ENCODE peak calls at places on chromosomes 6 and 20, in six cellular contexts. A is GM23248, G is neuronal stem cell, Q is neural progenitor cell, M is hepatocyte, R is IMR-90. I is an unnamed sample. For H3K4me1, the result is how much of the 10 kb centered on the place peaks cover.

GRCh38 chr6:159044899-159045727 is at the start of gene TAGAP:
- DNase-seq in A (peak), G (no peak), Q (no peak), M (peak), R (peak), I (no peak)

GRCh38 chr6:120355822-120356221 is 978.5 kb downstream of the TBC1D32 start:
- DNase-seq in A (peak), G (no peak), Q (no peak), M (no peak), R (no peak), I (no peak)

GRCh38 chr6:12709116-12709515 is 7.5 kb upstream of the PHACTR1 start:
- DNase-seq in A (peak), G (no peak), Q (no peak), M (no peak), R (no peak), I (no peak)

GRCh38 chr6:56046576-56046975 is 171.2 kb upstream of the BMP5 start:
- DNase-seq in A (peak), G (no peak), Q (no peak), M (no peak), R (peak), I (no peak)

GRCh38 chr6:32807020-32807580 is 9.7 kb downstream of the HLA-DOB start:
- DNase-seq in A (no peak), G (no peak), Q (peak), M (no peak), R (no peak), I (no peak)

GRCh38 chr6:39886871-39887270 is 47.4 kb downstream of the MOCS1 start:
- DNase-seq in A (no peak), G (no peak), Q (no peak), M (no peak), R (no peak), I (no peak)

GRCh38 chr20:56843817-56844216 is 214.7 kb downstream of the TFAP2C start:
- DNase-seq in A (peak), G (no peak), Q (no peak), M (peak), R (no peak), I (no peak)

GRCh38 chr6:84362180-84362821 is 134.9 kb upstream of the CEP162 start:
- DNase-seq in A (no peak), G (no peak), Q (no peak), M (no peak), R (no peak), I (no peak)

GRCh38 chr6:6751615-6752014 is 163.1 kb downstream of the LY86 start:
- DNase-seq in A (peak), G (no peak), Q (no peak), M (peak), R (no peak), I (peak)

GRCh38 chr6:19834858-19835257 is 2.3 kb upstream of the ID4 start:
- DNase-seq in A (no peak), G (no peak), Q (no peak), M (no peak), R (no peak), I (no peak)

GRCh38 chr20:63538204-63539091 is 1.3 kb upstream of the PTK6 start:
- DNase-seq in A (no peak), G (no peak), Q (no peak), M (peak), R (peak), I (no peak)

GRCh38 chr6:21752054-21752811 is 158.7 kb downstream of the SOX4 start:
- DNase-seq in A (peak), G (no peak), Q (no peak), M (no peak), R (no peak), I (no peak)

DNA sequence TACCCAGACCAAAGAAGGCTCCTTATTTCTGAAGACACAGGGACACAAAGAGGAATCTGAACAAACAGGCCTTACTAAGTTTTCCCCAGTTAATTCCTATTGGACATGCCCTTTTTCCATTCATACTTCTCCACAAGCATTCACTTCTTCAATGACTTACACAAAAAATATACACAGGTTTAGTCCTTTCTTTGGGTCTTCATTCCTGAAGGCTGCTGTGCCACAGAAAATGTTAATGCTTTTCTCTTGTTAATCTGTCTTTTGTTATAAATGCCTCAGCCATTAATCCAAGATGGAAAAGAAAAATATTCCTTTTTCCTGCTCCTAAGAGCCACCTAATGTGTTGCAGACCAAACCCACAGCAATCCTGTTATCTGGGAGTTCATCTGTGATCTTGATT is 71.2 kb downstream of the QRSL1 start:
- DNase-seq in A (no peak), G (no peak), Q (no peak), M (no peak), R (no peak), I (no peak)
- H3K4me1 ChIP-seq in A (under half), G (under half), Q (under half), M (under half), R (under half), I (under half)

GRCh38 chr6:73293331-73293730 is 30.3 kb upstream of the KHDC1 start:
- DNase-seq in A (no peak), G (no peak), Q (no peak), M (no peak), R (no peak), I (no peak)
- H2AFZ ChIP-seq in A (no peak), G (no peak), Q (no peak), M (no peak), R (no peak), I (no peak)

GRCh38 chr20:38123021-38123587 is 42.0 kb downstream of the TGM2 start:
- DNase-seq in A (peak), G (no peak), Q (peak), M (peak), R (peak), I (no peak)
- H3K4me1 ChIP-seq in A (under half), G (under half), Q (under half), M (under half), R (under half), I (under half)

DNA sequence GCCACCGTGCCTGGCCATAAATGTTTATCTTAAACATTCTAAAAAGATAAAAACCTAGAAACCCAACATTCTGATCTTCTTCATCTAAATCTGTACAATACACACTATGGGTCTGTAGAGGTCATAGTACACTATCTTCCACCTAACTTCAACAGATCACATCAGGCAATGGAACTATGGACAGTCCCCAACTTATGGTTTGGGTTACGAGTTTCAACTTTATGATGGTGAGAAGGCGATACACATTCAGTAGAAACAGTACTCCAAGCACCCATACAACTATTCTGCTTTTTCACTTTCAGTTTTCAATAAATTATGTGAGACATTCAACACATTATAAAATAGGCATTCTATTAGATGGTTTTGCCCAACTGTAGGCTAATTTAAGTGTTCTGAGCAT is 23.1 kb downstream of the FKBP5 start:
- DNase-seq in A (no peak), G (no peak), Q (no peak), M (no peak), R (no peak), I (no peak)
- H2AFZ ChIP-seq in A (no peak), G (no peak), Q (no peak), M (no peak), R (no peak), I (peak)

DNA sequence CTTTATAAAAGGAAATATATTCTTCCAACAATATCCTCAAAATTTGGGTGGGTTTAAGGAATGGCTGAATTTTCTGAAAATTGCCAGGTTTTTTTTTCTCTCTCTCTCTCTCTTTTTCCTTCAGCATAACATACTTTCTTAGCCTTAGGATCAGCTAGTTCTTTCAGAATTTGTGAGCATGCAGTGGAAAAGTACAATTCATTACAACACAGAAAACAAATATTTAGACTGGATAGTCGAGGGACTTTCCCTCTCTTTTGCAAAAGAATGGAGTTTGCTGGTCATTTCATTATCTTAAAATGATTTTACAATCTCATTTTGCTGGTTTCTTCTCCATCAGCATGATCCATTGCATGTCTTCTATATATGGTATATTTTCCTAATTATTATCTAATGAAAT is 161.4 kb upstream of the SUPT3H start:
- DNase-seq in A (no peak), G (no peak), Q (no peak), M (no peak), R (no peak), I (no peak)
- H3K4me1 ChIP-seq in A (under half), G (under half), Q (under half), M (under half), R (under half), I (under half)

GRCh38 chr6:79713701-79714322 is 82.7 kb downstream of the SH3BGRL2 start:
- DNase-seq in A (peak), G (peak), Q (peak), M (peak), R (peak), I (no peak)

GRCh38 chr6:79718509-79719247 is 87.5 kb downstream of the SH3BGRL2 start:
- DNase-seq in A (peak), G (no peak), Q (no peak), M (no peak), R (peak), I (no peak)

GRCh38 chr6:79724816-79725215 is 93.7 kb downstream of the SH3BGRL2 start:
- DNase-seq in A (no peak), G (no peak), Q (no peak), M (no peak), R (no peak), I (no peak)

GRCh38 chr6:79717989-79718388 is 86.9 kb downstream of the SH3BGRL2 start:
- DNase-seq in A (no peak), G (no peak), Q (no peak), M (no peak), R (no peak), I (no peak)

DNA sequence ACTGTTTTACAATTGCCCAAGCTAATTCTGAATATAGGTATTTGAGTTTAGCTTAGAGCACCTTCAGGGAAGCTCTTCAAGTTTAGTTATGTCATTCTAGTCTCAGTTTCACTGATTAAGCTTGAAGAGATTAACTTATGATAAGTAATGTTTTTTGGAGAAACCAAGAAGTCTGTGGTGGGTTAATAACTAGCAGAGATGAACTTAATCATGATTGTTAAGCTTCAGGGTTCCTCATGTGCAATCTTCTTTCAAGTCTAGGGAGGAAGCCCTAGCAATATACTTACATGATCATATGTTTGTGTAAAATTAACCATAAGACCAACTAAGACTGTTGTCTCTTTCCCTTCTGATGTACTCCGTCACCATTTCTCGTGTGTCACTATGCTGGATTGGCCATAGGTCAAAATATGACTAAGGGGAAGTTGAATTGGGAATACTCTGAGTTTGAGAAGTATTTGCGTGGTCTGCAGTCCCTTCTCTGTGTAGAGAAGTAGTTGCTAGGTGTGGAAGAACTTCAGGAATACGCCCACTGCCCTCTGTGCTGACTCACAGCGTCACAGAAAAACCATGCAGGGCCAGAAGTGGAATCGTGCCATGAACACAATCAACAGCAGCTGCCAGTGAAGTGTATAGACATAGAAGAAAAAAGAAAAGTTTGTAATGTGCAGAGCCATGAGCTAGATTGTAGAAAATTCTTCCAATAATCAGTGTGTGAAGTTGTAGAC is 88.3 kb downstream of the SH3BGRL2 start:
- DNase-seq in A (peak), G (no peak), Q (no peak), M (no peak), R (peak), I (no peak)
- H2AFZ ChIP-seq in A (peak), G (no peak), Q (no peak), M (no peak), R (no peak), I (no peak)

DNA sequence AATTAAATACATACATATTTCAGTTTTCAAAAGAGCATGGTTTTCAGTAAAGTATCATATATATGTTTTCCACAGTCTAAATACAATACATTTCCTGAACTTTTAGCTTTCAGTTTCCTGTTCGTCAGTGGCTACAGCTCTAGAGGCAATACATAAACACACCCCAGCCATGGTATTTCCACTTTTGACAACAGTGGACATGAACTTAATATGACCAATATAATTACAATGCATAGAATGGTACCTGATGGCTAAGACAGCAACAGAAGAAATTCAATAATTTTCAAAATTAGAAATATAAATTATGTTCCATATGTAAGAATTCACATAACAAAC is 19.3 kb downstream of the FKBP5 start:
- DNase-seq in A (peak), G (no peak), Q (no peak), M (no peak), R (peak), I (no peak)
- H3K4me1 ChIP-seq in A (under half), G (under half), Q (under half), M (under half), R (under half), I (under half)

I was measured in osteoblast.